ENCODE peak calls at places on chromosomes 3 and 15, in four cellular contexts. One of them, this sample, is unnamed.
A peak's percentile ranks its signal among the peaks of the same experiment; 100 is the strongest.

GRCh38 chr15:62977952-62978811 is 64.4 kb upstream of the TPM1 start:
- DNase-seq in endothelial cell of umbilical vein: no peak
- DNase-seq in IMR-90: peak; percentile 44
- DNase-seq in GM23338: no peak
- DNase-seq in this sample: peak; percentile 77

GRCh38 chr15:40358492-40359353 is 704 bp downstream of the DISP2 start:
- DNase-seq in endothelial cell of umbilical vein: no peak
- DNase-seq in IMR-90: no peak
- DNase-seq in GM23338: peak; percentile 72
- DNase-seq in this sample: no peak

GRCh38 chr3:169871129-169871886 is 1.6 kb upstream of the LRRC31 start:
- DNase-seq in endothelial cell of umbilical vein: no peak
- DNase-seq in IMR-90: no peak
- DNase-seq in GM23338: no peak
- DNase-seq in this sample: no peak

GRCh38 chr3:106829206-106829605 is 548.0 kb upstream of the CCDC54 start:
- DNase-seq in endothelial cell of umbilical vein: no peak
- DNase-seq in IMR-90: peak; percentile 28
- DNase-seq in GM23338: peak; percentile 59
- DNase-seq in this sample: peak; percentile 86

GRCh38 chr3:522888-523287 is 326.3 kb downstream of the CHL1 start:
- DNase-seq in endothelial cell of umbilical vein: no peak
- DNase-seq in IMR-90: no peak
- DNase-seq in GM23338: no peak
- DNase-seq in this sample: no peak

GRCh38 chr15:89244512-89244869 is 712 bp downstream of the FANCI start:
- DNase-seq in endothelial cell of umbilical vein: no peak
- DNase-seq in IMR-90: peak; percentile 16
- DNase-seq in GM23338: no peak
- DNase-seq in this sample: peak; percentile 17

GRCh38 chr3:59150039-59150438 is 100.2 kb upstream of the CFAP20DC start:
- DNase-seq in endothelial cell of umbilical vein: no peak
- DNase-seq in IMR-90: no peak
- DNase-seq in GM23338: peak; percentile 68
- DNase-seq in this sample: no peak

GRCh38 chr3:124882749-124883148 is 4.4 kb downstream of the ITGB5 start:
- DNase-seq in endothelial cell of umbilical vein: no peak
- DNase-seq in IMR-90: peak; percentile 12
- DNase-seq in GM23338: peak; percentile 42
- DNase-seq in this sample: no peak

GRCh38 chr3:187748050-187748481 is 2.8 kb upstream of the BCL6 start:
- DNase-seq in endothelial cell of umbilical vein: peak; percentile 84
- DNase-seq in IMR-90: peak; percentile 78
- DNase-seq in GM23338: peak; percentile 97
- DNase-seq in this sample: peak; percentile 62

GRCh38 chr3:60147249-60147648 is 1097.4 kb upstream of the CFAP20DC start:
- DNase-seq in endothelial cell of umbilical vein: no peak
- DNase-seq in IMR-90: no peak
- DNase-seq in GM23338: peak; percentile 11
- DNase-seq in this sample: no peak

GRCh38 chr3:58111513-58112184 is 99.1 kb downstream of the DNASE1L3 start:
- DNase-seq in endothelial cell of umbilical vein: peak; percentile 28
- DNase-seq in IMR-90: no peak
- DNase-seq in GM23338: no peak
- DNase-seq in this sample: no peak

GRCh38 chr15:76336254-76337046 is at the start of gene ISL2:
- DNase-seq in endothelial cell of umbilical vein: peak; percentile 60
- DNase-seq in IMR-90: peak; percentile 96
- DNase-seq in GM23338: peak; percentile 97
- DNase-seq in this sample: peak; percentile 89

GRCh38 chr15:85750319-85750806 is 44.4 kb downstream of the KLHL25 start:
- DNase-seq in endothelial cell of umbilical vein: no peak
- DNase-seq in IMR-90: peak; percentile 8
- DNase-seq in GM23338: peak; percentile 28
- DNase-seq in this sample: peak; percentile 43

GRCh38 chr15:68056097-68056865 is 2.2 kb downstream of the PIAS1 start:
- DNase-seq in endothelial cell of umbilical vein: no peak
- DNase-seq in IMR-90: no peak
- DNase-seq in GM23338: no peak
- DNase-seq in this sample: peak; percentile 52

GRCh38 chr3:65342084-65342683 is 654.4 kb upstream of the ADAMTS9 start:
- DNase-seq in endothelial cell of umbilical vein: peak; percentile 60
- DNase-seq in IMR-90: peak; percentile 55
- DNase-seq in GM23338: peak; percentile 91
- DNase-seq in this sample: peak; percentile 55

GRCh38 chr15:51775967-51776816 is 24.8 kb downstream of the TMOD2 start:
- DNase-seq in endothelial cell of umbilical vein: peak; percentile 65
- DNase-seq in IMR-90: peak; percentile 55
- DNase-seq in GM23338: peak; percentile 91
- DNase-seq in this sample: peak; percentile 30

GRCh38 chr15:85583404-85584390 is 203.3 kb downstream of the AKAP13 start:
- DNase-seq in endothelial cell of umbilical vein: peak; percentile 81
- DNase-seq in IMR-90: peak; percentile 68
- DNase-seq in GM23338: no peak
- DNase-seq in this sample: peak; percentile 81

GRCh38 chr3:54206874-54207273 is 84.5 kb downstream of the CACNA2D3 start:
- DNase-seq in endothelial cell of umbilical vein: no peak
- DNase-seq in IMR-90: no peak
- DNase-seq in GM23338: peak; percentile 38
- DNase-seq in this sample: no peak

GRCh38 chr15:39466428-39466827 is 114.5 kb upstream of the THBS1 start:
- DNase-seq in endothelial cell of umbilical vein: no peak
- DNase-seq in IMR-90: peak; percentile 39
- DNase-seq in GM23338: peak; percentile 8
- DNase-seq in this sample: peak; percentile 93

GRCh38 chr3:445960-446359 is 249.4 kb downstream of the CHL1 start:
- DNase-seq in endothelial cell of umbilical vein: no peak
- DNase-seq in IMR-90: no peak
- DNase-seq in GM23338: no peak
- DNase-seq in this sample: no peak

GRCh38 chr3:141486735-141487418 is at the start of gene RASA2:
- DNase-seq in endothelial cell of umbilical vein: peak; percentile 59
- DNase-seq in IMR-90: peak; percentile 66
- DNase-seq in GM23338: peak; percentile 89
- DNase-seq in this sample: peak; percentile 74

GRCh38 chr3:98596902-98597500 is 3.6 kb upstream of the CPOX start:
- DNase-seq in endothelial cell of umbilical vein: peak; percentile 55
- DNase-seq in IMR-90: peak; percentile 34
- DNase-seq in GM23338: peak; percentile 42
- DNase-seq in this sample: no peak

GRCh38 chr3:66423791-66424190 is 77.0 kb downstream of the LRIG1 start:
- DNase-seq in endothelial cell of umbilical vein: no peak
- DNase-seq in IMR-90: peak; percentile 96
- DNase-seq in GM23338: no peak
- DNase-seq in this sample: peak; percentile 74

GRCh38 chr3:195268608-195269309 is 2.2 kb downstream of the XXYLT1 start:
- DNase-seq in endothelial cell of umbilical vein: no peak
- DNase-seq in IMR-90: no peak
- DNase-seq in GM23338: no peak
- DNase-seq in this sample: no peak

GRCh38 chr3:20563236-20563635 is 377.2 kb upstream of the SGO1 start:
- DNase-seq in endothelial cell of umbilical vein: no peak
- DNase-seq in IMR-90: no peak
- DNase-seq in GM23338: no peak
- DNase-seq in this sample: no peak

GRCh38 chr3:197354195-197355059 is 56.0 kb upstream of the DLG1 start:
- DNase-seq in endothelial cell of umbilical vein: no peak
- DNase-seq in IMR-90: peak; percentile 73
- DNase-seq in GM23338: no peak
- DNase-seq in this sample: peak; percentile 78

GRCh38 chr3:173737167-173737808 is 339.7 kb downstream of the NLGN1 start:
- DNase-seq in endothelial cell of umbilical vein: no peak
- DNase-seq in IMR-90: no peak
- DNase-seq in GM23338: no peak
- DNase-seq in this sample: no peak

GRCh38 chr15:60901647-60902046 is 327.5 kb downstream of the RORA start:
- DNase-seq in endothelial cell of umbilical vein: no peak
- DNase-seq in IMR-90: no peak
- DNase-seq in GM23338: no peak
- DNase-seq in this sample: no peak

GRCh38 chr3:61796088-61796680 is 234.8 kb downstream of the PTPRG start:
- DNase-seq in endothelial cell of umbilical vein: no peak
- DNase-seq in IMR-90: no peak
- DNase-seq in GM23338: no peak
- DNase-seq in this sample: no peak

GRCh38 chr15:76951161-76951714 is 19.7 kb downstream of the RCN2 start:
- DNase-seq in endothelial cell of umbilical vein: no peak
- DNase-seq in IMR-90: no peak
- DNase-seq in GM23338: no peak
- DNase-seq in this sample: no peak

GRCh38 chr15:101712078-101712477 is 12.2 kb downstream of the TARS3 start:
- DNase-seq in endothelial cell of umbilical vein: no peak
- DNase-seq in IMR-90: no peak
- DNase-seq in GM23338: no peak
- DNase-seq in this sample: no peak

GRCh38 chr3:188663839-188664238 is 507.9 kb upstream of the TPRG1 start:
- DNase-seq in endothelial cell of umbilical vein: no peak
- DNase-seq in IMR-90: no peak
- DNase-seq in GM23338: no peak
- DNase-seq in this sample: no peak

GRCh38 chr3:111315911-111316310 is 226.1 kb upstream of the CD96 start:
- DNase-seq in endothelial cell of umbilical vein: no peak
- DNase-seq in IMR-90: peak; percentile 93
- DNase-seq in GM23338: no peak
- DNase-seq in this sample: peak; percentile 79

GRCh38 chr3:36812240-36812639 is 47.9 kb upstream of the DCLK3 start:
- DNase-seq in endothelial cell of umbilical vein: no peak
- DNase-seq in IMR-90: no peak
- DNase-seq in GM23338: peak; percentile 56
- DNase-seq in this sample: no peak

GRCh38 chr3:156689589-156689988 is 15.2 kb downstream of the TIPARP start:
- DNase-seq in endothelial cell of umbilical vein: no peak
- DNase-seq in IMR-90: no peak
- DNase-seq in GM23338: no peak
- DNase-seq in this sample: no peak

GRCh38 chr3:156693166-156693565 is 18.8 kb downstream of the TIPARP start:
- DNase-seq in endothelial cell of umbilical vein: peak; percentile 78
- DNase-seq in IMR-90: peak; percentile 79
- DNase-seq in GM23338: no peak
- DNase-seq in this sample: peak; percentile 47

GRCh38 chr3:156688849-156689452 is 14.6 kb downstream of the TIPARP start:
- DNase-seq in endothelial cell of umbilical vein: no peak
- DNase-seq in IMR-90: no peak
- DNase-seq in GM23338: no peak
- DNase-seq in this sample: no peak

GRCh38 chr3:156691920-156692319 is 17.5 kb downstream of the TIPARP start:
- DNase-seq in endothelial cell of umbilical vein: peak; percentile 91
- DNase-seq in IMR-90: peak; percentile 89
- DNase-seq in GM23338: no peak
- DNase-seq in this sample: peak; percentile 85

DNA sequence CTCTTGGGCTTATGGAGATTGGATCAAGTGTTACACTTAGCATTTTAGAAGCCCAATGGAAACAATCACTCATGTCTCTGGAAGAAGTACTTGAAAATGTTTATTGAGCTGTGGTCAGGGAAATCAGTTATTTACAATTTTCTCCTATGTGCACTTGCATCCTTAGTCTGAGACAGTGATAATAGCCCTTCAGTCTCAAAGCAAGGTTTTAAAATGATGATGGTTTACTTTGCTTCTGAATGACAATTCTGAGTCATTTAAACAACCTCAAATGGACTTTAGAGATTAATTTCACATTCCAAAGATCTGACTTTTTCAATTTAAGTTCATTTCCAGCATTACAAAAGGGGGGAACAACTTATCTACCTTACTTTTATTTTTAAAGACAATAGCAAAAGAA is 20.1 kb downstream of the TIPARP start:
- DNase-seq in endothelial cell of umbilical vein: no peak
- DNase-seq in IMR-90: peak; percentile 76
- DNase-seq in GM23338: no peak
- DNase-seq in this sample: peak; percentile 69
- H3K4me2 ChIP-seq in endothelial cell of umbilical vein: no peak overlapping the region
- H3K4me2 ChIP-seq in IMR-90: peak overlapping the region; percentile 55
- H3K4me2 ChIP-seq in GM23338: no peak overlapping the region
- H3K4me2 ChIP-seq in this sample: peak overlapping the region; percentile 16

GRCh38 chr3:174810256-174810655 is 48.9 kb upstream of the NAALADL2 start:
- DNase-seq in endothelial cell of umbilical vein: no peak
- DNase-seq in IMR-90: no peak
- DNase-seq in GM23338: no peak
- DNase-seq in this sample: no peak
- H3K4me1 ChIP-seq in endothelial cell of umbilical vein: no peaks in the 10 kb centered on the region
- H3K4me1 ChIP-seq in IMR-90: no peaks in the 10 kb centered on the region
- H3K4me1 ChIP-seq in GM23338: no peaks in the 10 kb centered on the region
- H3K4me1 ChIP-seq in this sample: no peaks in the 10 kb centered on the region

DNA sequence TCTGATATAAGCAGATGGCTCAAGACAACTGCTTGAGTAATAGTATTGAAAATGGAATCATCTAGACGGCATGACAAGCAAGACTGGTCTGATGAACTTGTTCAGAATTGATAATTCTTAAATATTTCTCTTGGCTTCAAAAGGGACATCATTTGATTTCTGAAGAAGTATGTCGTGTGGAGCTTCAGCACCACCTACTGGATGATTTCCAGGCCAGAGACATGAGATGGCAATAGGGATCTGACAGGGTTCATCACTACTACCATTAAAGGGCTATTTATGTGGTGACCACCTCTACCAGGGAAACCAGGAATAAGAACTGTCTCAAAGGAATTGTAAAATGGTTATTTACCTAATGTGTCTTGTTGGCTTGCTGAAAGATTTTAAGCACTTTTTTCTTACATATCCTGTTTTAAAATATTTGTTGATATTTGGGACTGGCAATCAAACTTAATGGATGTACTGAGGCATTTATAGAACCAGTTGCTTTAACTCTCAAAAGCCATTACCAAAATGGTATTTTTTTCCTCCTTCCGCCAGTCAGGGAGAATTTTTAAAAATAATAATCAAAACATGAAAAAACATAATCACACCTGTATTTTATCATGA is 99.5 kb upstream of the FAM98B start:
- DNase-seq in endothelial cell of umbilical vein: peak; percentile 80
- DNase-seq in IMR-90: peak; percentile 75
- DNase-seq in GM23338: peak; percentile 72
- DNase-seq in this sample: peak; percentile 54
- H3K4me2 ChIP-seq in endothelial cell of umbilical vein: no peak overlapping the region
- H3K4me2 ChIP-seq in IMR-90: no peak overlapping the region
- H3K4me2 ChIP-seq in GM23338: no peak overlapping the region
- H3K4me2 ChIP-seq in this sample: no peak overlapping the region

GRCh38 chr3:146335386-146335785 is 84.5 kb upstream of the PLSCR4 start:
- DNase-seq in endothelial cell of umbilical vein: no peak
- DNase-seq in IMR-90: no peak
- DNase-seq in GM23338: no peak
- DNase-seq in this sample: no peak
- H3K4me1 ChIP-seq in endothelial cell of umbilical vein: no peaks in the 10 kb centered on the region
- H3K4me1 ChIP-seq in IMR-90: no peaks in the 10 kb centered on the region
- H3K4me1 ChIP-seq in GM23338: no peaks in the 10 kb centered on the region
- H3K4me1 ChIP-seq in this sample: peaks cover 4% of the 10 kb centered on the region